ENCODE peak calls at places on chromosome 18, in eight cellular contexts. Z, P, W, L, F, M, D and C are unnamed samples.

GRCh38 chr18:48902856-48903601 is 47.7 kb downstream of the SMAD7 start:
- DNase-seq in Z (no peak), P (no peak), W (no peak), L (no peak), F (peak; percentile 93), M (peak; percentile 33), D (no peak), C (peak; percentile 54)

GRCh38 chr18:79241755-79242154 is 154.0 kb upstream of the NFATC1 start:
- DNase-seq in Z (peak; percentile 60), P (no peak), W (no peak), L (no peak), F (no peak), M (no peak), D (no peak), C (no peak)

GRCh38 chr18:79560042-79560860 is 119.4 kb upstream of the CTDP1 start:
- DNase-seq in Z (no peak), P (no peak), W (no peak), L (no peak), F (peak; percentile 38), M (no peak), D (no peak), C (no peak)

GRCh38 chr18:12750076-12750707 is 47.4 kb downstream of the PSMG2 start:
- DNase-seq in Z (no peak), P (no peak), W (no peak), L (no peak), F (no peak), M (peak; percentile 62), D (no peak), C (no peak)

GRCh38 chr18:40012931-40013609 is 1942.0 kb upstream of the PIK3C3 start:
- DNase-seq in Z (no peak), P (no peak), W (no peak), L (no peak), F (no peak), M (no peak), D (no peak), C (no peak)

GRCh38 chr18:32261003-32261402 is 71.2 kb downstream of the MEP1B start:
- DNase-seq in Z (no peak), P (no peak), W (no peak), L (no peak), F (no peak), M (no peak), D (no peak), C (no peak)

GRCh38 chr18:9743200-9744016 is 35.3 kb downstream of the RAB31 start:
- DNase-seq in Z (no peak), P (no peak), W (peak; percentile 87), L (no peak), F (peak; percentile 75), M (peak; percentile 99), D (peak; percentile 91), C (no peak)

GRCh38 chr18:79819951-79820351 is 22.2 kb downstream of the KCNG2 start:
- DNase-seq in Z (no peak), P (no peak), W (no peak), L (no peak), F (no peak), M (no peak), D (no peak), C (no peak)

GRCh38 chr18:38007931-38008330 is 442.3 kb upstream of the CELF4 start:
- DNase-seq in Z (no peak), P (no peak), W (no peak), L (no peak), F (no peak), M (no peak), D (no peak), C (no peak)

GRCh38 chr18:28132084-28132483 is 44.8 kb downstream of the CDH2 start:
- DNase-seq in Z (no peak), P (no peak), W (no peak), L (no peak), F (no peak), M (no peak), D (no peak), C (no peak)

GRCh38 chr18:67805261-67805660 is 288.7 kb upstream of the DSEL start:
- DNase-seq in Z (no peak), P (no peak), W (no peak), L (peak; percentile 5), F (no peak), M (no peak), D (no peak), C (no peak)

GRCh38 chr18:77105680-77106079 is 26.9 kb downstream of the MBP start:
- DNase-seq in Z (no peak), P (no peak), W (no peak), L (no peak), F (no peak), M (no peak), D (no peak), C (no peak)

GRCh38 chr18:3771121-3771971 is 321.4 kb downstream of the TGIF1 start:
- DNase-seq in Z (peak; percentile 30), P (peak; percentile 58), W (peak; percentile 78), L (peak; percentile 87), F (peak; percentile 90), M (peak; percentile 93), D (peak; percentile 74), C (peak; percentile 49)

GRCh38 chr18:25310045-25310444 is 41.9 kb downstream of the ZNF521 start:
- DNase-seq in Z (no peak), P (no peak), W (no peak), L (peak; percentile 88), F (no peak), M (peak; percentile 70), D (no peak), C (no peak)

GRCh38 chr18:50458366-50458765 is 83.5 kb downstream of the SKA1 start:
- DNase-seq in Z (no peak), P (no peak), W (no peak), L (no peak), F (no peak), M (no peak), D (no peak), C (no peak)

GRCh38 chr18:26190506-26190905 is 35.7 kb upstream of the TAF4B start:
- DNase-seq in Z (no peak), P (peak; percentile 12), W (no peak), L (no peak), F (no peak), M (no peak), D (no peak), C (no peak)

GRCh38 chr18:35343488-35343935 is 708 bp downstream of the ZNF24 start:
- DNase-seq in Z (no peak), P (no peak), W (no peak), L (no peak), F (no peak), M (no peak), D (no peak), C (no peak)

GRCh38 chr18:13611058-13611615 is 115.2 kb downstream of the FAM210A start:
- DNase-seq in Z (no peak), P (no peak), W (no peak), L (no peak), F (peak; percentile 75), M (peak; percentile 6), D (no peak), C (no peak)

GRCh38 chr18:13616041-13616440 is 110.3 kb downstream of the FAM210A start:
- DNase-seq in Z (no peak), P (no peak), W (no peak), L (no peak), F (no peak), M (no peak), D (no peak), C (no peak)

GRCh38 chr18:21315741-21316187 is 73.7 kb downstream of the GREB1L start:
- DNase-seq in Z (no peak), P (no peak), W (no peak), L (no peak), F (no peak), M (peak; percentile 39), D (no peak), C (peak; percentile 29)

GRCh38 chr18:5106730-5107129 is 90.3 kb downstream of the AKAIN1 start:
- DNase-seq in Z (peak; percentile 8), P (no peak), W (no peak), L (no peak), F (no peak), M (no peak), D (no peak), C (no peak)

GRCh38 chr18:12422936-12423335 is 15.2 kb downstream of the PRELID3A start:
- DNase-seq in Z (peak; percentile 49), P (no peak), W (no peak), L (peak; percentile 61), F (no peak), M (no peak), D (no peak), C (no peak)

GRCh38 chr18:2881490-2882195 is 34.8 kb downstream of the EMILIN2 start:
- DNase-seq in Z (no peak), P (no peak), W (no peak), L (no peak), F (peak; percentile 88), M (peak; percentile 88), D (peak; percentile 90), C (peak; percentile 43)

GRCh38 chr18:22698711-22699110 is 234.4 kb upstream of the RBBP8 start:
- DNase-seq in Z (no peak), P (no peak), W (no peak), L (no peak), F (no peak), M (no peak), D (no peak), C (no peak)

GRCh38 chr18:36769611-36770314 is 59.0 kb downstream of the TPGS2 start:
- DNase-seq in Z (no peak), P (no peak), W (no peak), L (peak; percentile 64), F (no peak), M (no peak), D (no peak), C (no peak)

GRCh38 chr18:23539911-23540475 is 36.7 kb downstream of the RMC1 start:
- DNase-seq in Z (no peak), P (no peak), W (no peak), L (no peak), F (no peak), M (no peak), D (no peak), C (no peak)

GRCh38 chr18:12015697-12016062 is 34.4 kb downstream of the IMPA2 start:
- DNase-seq in Z (no peak), P (no peak), W (no peak), L (no peak), F (no peak), M (peak; percentile 29), D (no peak), C (no peak)

GRCh38 chr18:24231773-24232735 is 93.2 kb downstream of the CABYR start:
- DNase-seq in Z (no peak), P (no peak), W (no peak), L (no peak), F (no peak), M (peak; percentile 4), D (peak; percentile 33), C (peak; percentile 52)

GRCh38 chr18:6022089-6022444 is 126.7 kb upstream of the TMEM200C start:
- DNase-seq in Z (no peak), P (no peak), W (no peak), L (no peak), F (no peak), M (no peak), D (no peak), C (no peak)

GRCh38 chr18:32349728-32350395 is 120.8 kb downstream of the GAREM1 start:
- DNase-seq in Z (peak; percentile 20), P (no peak), W (peak; percentile 71), L (no peak), F (peak; percentile 79), M (peak; percentile 75), D (peak; percentile 69), C (peak; percentile 51)

GRCh38 chr18:58046794-58047555 is 2.9 kb downstream of the NEDD4L start:
- DNase-seq in Z (no peak), P (no peak), W (no peak), L (no peak), F (no peak), M (no peak), D (no peak), C (no peak)

GRCh38 chr18:46866524-46866923 is 50.8 kb downstream of the PIAS2 start:
- DNase-seq in Z (no peak), P (no peak), W (no peak), L (peak; percentile 51), F (no peak), M (no peak), D (no peak), C (no peak)

GRCh38 chr18:10169064-10169562 is 255.3 kb downstream of the VAPA start:
- DNase-seq in Z (peak; percentile 65), P (no peak), W (peak; percentile 5), L (no peak), F (no peak), M (peak; percentile 76), D (no peak), C (no peak)

GRCh38 chr18:40006553-40007073 is 1948.4 kb upstream of the PIK3C3 start:
- DNase-seq in Z (no peak), P (no peak), W (no peak), L (no peak), F (no peak), M (no peak), D (no peak), C (no peak)